ENCODE peak calls at places on chromosomes 7 and 10, in ten cellular contexts. O is H1, G is HCT116, W is GM23248, Q is hepatocyte, C is fibroblast of lung, A is neural progenitor cell, V is endothelial cell of umbilical vein, Z is A673, P is GM23338. I is an unnamed sample.

GRCh38 chr7:151038951-151039849 is 9.1 kb upstream of the ASIC3 start:
- DNase-seq in O (no peak), G (no peak), W (peak; percentile 97), Q (peak; percentile 92), C (peak; percentile 96), A (no peak), V (peak; percentile 97), Z (peak; percentile 74), P (no peak), I (peak; percentile 73)

GRCh38 chr7:50068850-50069551 is 24.0 kb downstream of the ZPBP start:
- DNase-seq in O (no peak), G (peak; percentile 22), W (peak; percentile 85), Q (peak; percentile 58), C (peak; percentile 66), A (no peak), V (no peak), Z (no peak), P (peak; percentile 94), I (peak; percentile 75)

GRCh38 chr10:89256338-89256737 is 4.8 kb upstream of the LIPA start:
- DNase-seq in O (no peak), G (no peak), W (no peak), Q (no peak), C (no peak), A (no peak), V (no peak), Z (no peak), P (no peak), I (no peak)

GRCh38 chr10:110762849-110763211 is 108.9 kb upstream of the PDCD4 start:
- DNase-seq in O (no peak), G (no peak), W (no peak), Q (no peak), C (no peak), A (no peak), V (no peak), Z (no peak), P (no peak), I (no peak)

GRCh38 chr10:119222966-119223386 is 15.6 kb downstream of the GRK5 start:
- DNase-seq in O (no peak), G (no peak), W (no peak), Q (no peak), C (no peak), A (no peak), V (no peak), Z (no peak), P (no peak), I (no peak)

GRCh38 chr10:122152544-122152943 is 118.6 kb upstream of the BTBD16 start:
- DNase-seq in O (no peak), G (no peak), W (peak; percentile 97), Q (no peak), C (peak; percentile 67), A (no peak), V (no peak), Z (no peak), P (no peak), I (no peak)

GRCh38 chr10:102593074-102593803 is 51.0 kb upstream of the TRIM8 start:
- DNase-seq in O (no peak), G (no peak), W (peak; percentile 64), Q (no peak), C (peak; percentile 72), A (no peak), V (no peak), Z (no peak), P (no peak), I (peak; percentile 47)

GRCh38 chr10:124300735-124301134 is 118.0 kb downstream of the OAT start:
- DNase-seq in O (no peak), G (no peak), W (no peak), Q (no peak), C (no peak), A (no peak), V (no peak), Z (no peak), P (no peak), I (no peak)

DNA sequence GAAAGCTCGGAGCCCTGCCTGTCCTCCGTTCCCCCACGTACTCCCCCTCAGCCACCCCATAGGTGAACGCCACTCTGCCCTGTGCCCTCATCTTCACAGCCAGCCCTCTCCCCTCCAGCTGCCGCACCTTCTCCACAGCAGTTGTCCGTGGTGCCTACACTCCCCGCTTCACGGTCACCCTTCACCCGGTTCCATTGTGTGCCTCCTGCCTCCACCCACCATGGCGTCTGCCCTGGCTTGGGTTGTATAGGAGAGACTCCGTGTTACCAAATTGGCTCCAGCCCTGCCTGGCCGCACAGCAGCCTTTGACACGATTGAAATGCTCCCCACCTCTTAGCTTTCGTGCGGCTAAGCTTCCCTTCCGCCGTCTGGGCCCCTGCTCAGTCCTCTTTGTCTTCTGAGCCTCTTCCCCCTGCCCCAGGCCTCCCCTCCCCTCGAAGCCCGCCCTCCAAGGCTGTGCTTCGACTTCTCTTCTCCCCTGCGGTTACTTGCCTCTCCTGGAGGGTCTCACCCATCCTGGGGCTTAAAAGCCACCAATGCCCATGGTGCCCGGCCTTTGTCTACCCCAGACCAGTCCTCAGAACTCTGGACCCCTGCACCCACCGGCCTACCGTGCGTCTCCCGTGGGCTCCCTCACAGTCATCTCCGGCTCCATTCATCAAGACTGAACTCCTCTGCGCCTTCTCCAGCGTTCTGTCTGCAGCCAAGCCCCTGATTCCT is 18.4 kb upstream of the NODAL start:
- DNase-seq in O (no peak), G (no peak), W (no peak), Q (no peak), C (no peak), A (peak; percentile 76), V (no peak), Z (no peak), P (peak; percentile 57), I (no peak)
- TF ChIP-seq EZH2 in O (no peak), G (no peak), W (no peak), Q (no peak), C (no peak), A (no peak), V (no peak), Z (no peak), P (no peak), I (no peak)

DNA sequence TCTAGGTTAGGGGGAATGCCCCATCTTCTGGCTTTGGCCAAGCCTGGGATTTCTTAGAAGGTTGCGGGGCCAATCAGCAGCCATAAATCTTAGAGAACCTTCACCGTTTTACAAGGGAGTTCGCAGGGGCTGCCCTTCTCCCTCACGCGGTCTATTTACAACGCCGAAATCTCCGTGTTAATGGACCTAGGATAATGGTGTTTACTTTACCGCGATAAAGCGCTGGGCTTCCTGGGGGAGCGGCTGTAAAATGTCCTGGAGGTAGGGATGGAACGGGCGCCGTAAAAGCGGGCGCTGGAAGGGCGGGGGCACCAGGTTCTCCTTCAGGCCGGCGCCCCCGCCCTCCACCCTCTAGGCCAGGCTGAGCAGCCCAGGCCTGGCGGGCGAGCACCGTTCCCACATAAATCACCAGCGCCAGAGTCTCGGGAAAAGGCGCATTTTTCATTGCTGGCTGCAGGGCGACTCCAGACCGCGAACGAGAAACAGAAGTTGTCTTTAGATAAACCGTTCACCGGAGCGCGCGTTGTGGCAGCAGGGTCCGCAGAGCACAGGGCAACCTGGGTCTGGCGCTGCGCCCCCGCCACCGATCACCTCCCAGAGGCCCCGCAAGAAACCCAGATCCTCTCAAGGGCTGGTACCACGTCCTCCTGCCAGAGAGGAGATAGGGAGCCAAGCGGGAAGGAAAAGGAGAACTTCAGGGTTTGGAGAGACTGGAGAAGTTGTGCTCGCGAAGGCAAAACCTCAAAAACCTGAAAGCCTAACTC is 12.5 kb upstream of the NKX2-3 start:
- DNase-seq in O (peak; percentile 60), G (no peak), W (no peak), Q (peak; percentile 56), C (no peak), A (peak; percentile 55), V (no peak), Z (no peak), P (peak; percentile 59), I (no peak)
- TF ChIP-seq EZH2 in O (peak; percentile 93), G (no peak), W (no peak), Q (peak; percentile 36), C (peak; percentile 80), A (peak; percentile 96), V (peak; percentile 87), Z (peak; percentile 70), P (peak; percentile 91), I (peak; percentile 73)

GRCh38 chr7:157692156-157693011 is 355.6 kb downstream of the DNAJB6 start:
- DNase-seq in O (peak; percentile 78), G (no peak), W (no peak), Q (no peak), C (no peak), A (peak; percentile 70), V (no peak), Z (no peak), P (no peak), I (no peak)
- TF ChIP-seq EZH2 in O (peak; percentile 75), G (no peak), W (no peak), Q (peak; percentile 78), C (no peak), A (peak; percentile 73), V (peak; percentile 58), Z (peak; percentile 52), P (peak; percentile 54), I (no peak)

DNA sequence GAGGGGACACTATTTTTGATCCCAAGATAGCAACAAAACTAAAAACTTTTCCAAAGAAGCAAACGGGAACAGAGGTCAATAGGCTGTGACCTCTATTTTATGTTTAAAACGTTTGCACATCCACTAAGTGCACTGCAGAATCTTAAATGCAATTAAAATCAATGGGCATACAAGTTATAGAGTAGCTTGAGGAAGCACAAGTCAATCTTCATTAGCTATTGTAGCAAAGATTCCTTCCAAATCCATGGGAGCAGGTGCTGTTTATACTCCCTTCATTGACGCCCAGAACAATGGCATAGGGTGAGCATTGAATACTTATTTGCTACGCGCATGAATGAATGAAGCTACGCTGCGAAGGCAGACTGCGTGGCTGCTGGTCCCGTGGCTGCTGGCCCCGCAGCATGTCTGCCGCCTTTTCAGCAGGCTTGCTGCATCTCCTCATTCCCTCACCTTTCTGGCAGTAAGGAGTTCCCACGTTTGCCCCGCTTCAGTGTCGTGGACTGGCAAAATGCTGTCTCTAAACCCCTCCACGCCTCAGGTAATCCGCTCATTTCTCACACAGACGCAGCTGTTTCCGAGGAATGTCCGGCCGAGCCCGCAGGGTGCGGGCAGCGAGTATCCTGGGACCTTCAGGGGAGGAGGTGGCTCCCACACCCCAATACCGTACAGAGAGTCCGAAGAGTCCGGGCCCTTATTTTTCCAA is 754 bp upstream of the PHYHIPL start:
- DNase-seq in O (peak; percentile 62), G (no peak), W (no peak), Q (peak; percentile 22), C (no peak), A (peak; percentile 70), V (no peak), Z (no peak), P (peak; percentile 27), I (peak; percentile 4)
- TF ChIP-seq EZH2 in O (peak; percentile 70), G (no peak), W (no peak), Q (peak; percentile 19), C (peak; percentile 72), A (no peak), V (no peak), Z (no peak), P (no peak), I (peak; percentile 71)